ENCODE peak calls at places on chromosome 16, in six cellular contexts. One of them, this sample, is unnamed.

GRCh38 chr16:65122724-65122973 is 786 bp upstream of the CDH11 start:
- DNase-seq in uterus: no peak
- DNase-seq in IMR-90: no peak
- DNase-seq in brain microvascular endothelial cell: no peak
- DNase-seq in A549: no peak
- DNase-seq in fibroblast of mammary gland: no peak
- DNase-seq in this sample: no peak

GRCh38 chr16:4415538-4416199 is 727 bp downstream of the CORO7 start:
- DNase-seq in A549: peak
- DNase-seq in fibroblast of mammary gland: no peak
- DNase-seq in IMR-90: no peak
- DNase-seq in uterus: no peak
- DNase-seq in brain microvascular endothelial cell: no peak
- DNase-seq in this sample: no peak

GRCh38 chr16:88356727-88357199 is 26.0 kb upstream of the ZNF469 start:
- DNase-seq in fibroblast of mammary gland: no peak
- DNase-seq in IMR-90: no peak
- DNase-seq in brain microvascular endothelial cell: no peak
- DNase-seq in A549: no peak
- DNase-seq in uterus: no peak
- DNase-seq in this sample: no peak

GRCh38 chr16:58649707-58650106 is 20.1 kb upstream of the CNOT1 start:
- DNase-seq in uterus: no peak
- DNase-seq in IMR-90: no peak
- DNase-seq in A549: no peak
- DNase-seq in fibroblast of mammary gland: no peak
- DNase-seq in brain microvascular endothelial cell: no peak
- DNase-seq in this sample: no peak

GRCh38 chr16:87702325-87702811 is 63.4 kb downstream of the KLHDC4 start:
- DNase-seq in brain microvascular endothelial cell: peak
- DNase-seq in A549: peak
- DNase-seq in uterus: no peak
- DNase-seq in fibroblast of mammary gland: peak
- DNase-seq in IMR-90: peak
- DNase-seq in this sample: peak

GRCh38 chr16:4690946-4691665 is 2.3 kb upstream of the NUDT16L1 start:
- DNase-seq in uterus: no peak
- DNase-seq in brain microvascular endothelial cell: no peak
- DNase-seq in A549: no peak
- DNase-seq in fibroblast of mammary gland: no peak
- DNase-seq in IMR-90: no peak
- DNase-seq in this sample: no peak

GRCh38 chr16:67415872-67416793 is at the start of gene ZDHHC1:
- DNase-seq in brain microvascular endothelial cell: peak
- DNase-seq in fibroblast of mammary gland: peak
- DNase-seq in IMR-90: peak
- DNase-seq in A549: peak
- DNase-seq in uterus: peak
- DNase-seq in this sample: peak

GRCh38 chr16:14071576-14072271 is 605 bp downstream of the MRTFB start:
- DNase-seq in uterus: no peak
- DNase-seq in A549: peak
- DNase-seq in IMR-90: no peak
- DNase-seq in fibroblast of mammary gland: no peak
- DNase-seq in brain microvascular endothelial cell: no peak
- DNase-seq in this sample: no peak

GRCh38 chr16:57785385-57785784 is 16.9 kb downstream of the KIFC3 start:
- DNase-seq in brain microvascular endothelial cell: no peak
- DNase-seq in fibroblast of mammary gland: no peak
- DNase-seq in uterus: no peak
- DNase-seq in A549: no peak
- DNase-seq in IMR-90: no peak
- DNase-seq in this sample: no peak

GRCh38 chr16:12340151-12340733 is 363.7 kb downstream of the SNX29 start:
- DNase-seq in IMR-90: peak
- DNase-seq in A549: peak
- DNase-seq in fibroblast of mammary gland: peak
- DNase-seq in uterus: no peak
- DNase-seq in brain microvascular endothelial cell: peak
- DNase-seq in this sample: peak

GRCh38 chr16:68257906-68258800 is 6.2 kb upstream of the SLC7A6 start:
- DNase-seq in IMR-90: peak
- DNase-seq in brain microvascular endothelial cell: peak
- DNase-seq in uterus: no peak
- DNase-seq in fibroblast of mammary gland: peak
- DNase-seq in A549: no peak
- DNase-seq in this sample: peak

GRCh38 chr16:88956546-88957455 is 20.2 kb downstream of the CBFA2T3 start:
- DNase-seq in uterus: no peak
- DNase-seq in IMR-90: no peak
- DNase-seq in fibroblast of mammary gland: no peak
- DNase-seq in brain microvascular endothelial cell: no peak
- DNase-seq in A549: no peak
- DNase-seq in this sample: no peak

DNA sequence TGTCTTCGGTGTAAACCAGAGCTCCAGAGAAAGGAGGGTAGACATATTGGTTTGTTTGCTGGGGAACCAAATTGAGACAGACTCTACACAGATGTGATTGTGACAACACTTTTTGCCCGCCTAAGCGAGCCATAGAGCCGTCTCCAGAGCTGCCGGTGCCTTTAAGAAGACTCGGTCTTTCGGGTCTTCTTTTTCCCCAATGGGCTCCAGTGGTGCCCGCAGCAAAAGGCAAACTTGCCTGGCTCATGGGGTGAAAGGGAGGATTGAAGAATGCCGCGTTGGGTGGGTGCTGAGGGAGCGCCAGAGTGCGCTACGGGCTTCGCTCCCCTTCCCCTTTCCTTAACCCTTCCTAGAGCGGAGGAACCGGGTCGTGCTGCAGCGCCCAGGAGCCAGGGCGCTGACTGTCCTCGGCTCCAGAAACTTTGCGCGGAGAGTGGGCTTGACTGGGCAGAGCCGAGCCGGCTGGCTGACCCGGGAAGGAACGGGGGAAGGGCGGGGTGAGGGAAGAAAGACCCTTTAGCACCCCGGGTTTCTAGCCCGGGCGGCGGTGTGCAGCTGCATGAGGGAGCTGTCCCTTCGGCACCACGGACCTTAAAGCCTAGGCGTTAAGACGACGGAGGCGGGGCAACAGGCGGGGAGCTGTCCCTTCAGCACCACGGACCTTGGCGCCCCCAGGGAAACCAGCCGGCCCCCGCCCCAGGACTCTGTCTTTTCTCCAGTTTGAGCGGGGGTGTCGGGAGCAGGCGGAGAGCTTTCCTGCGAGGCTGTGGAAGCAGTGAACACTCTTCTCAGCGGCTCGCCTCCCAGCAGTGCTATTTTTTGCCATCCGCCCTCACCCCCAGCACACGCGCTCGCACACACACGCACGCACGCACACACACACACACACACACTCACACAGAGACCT is at the start of gene CACNG3:
- DNase-seq in IMR-90: peak
- DNase-seq in brain microvascular endothelial cell: peak
- DNase-seq in A549: peak
- DNase-seq in fibroblast of mammary gland: peak
- DNase-seq in uterus: no peak
- DNase-seq in this sample: peak
- H3K4me3 ChIP-seq in IMR-90: no peak
- H3K4me3 ChIP-seq in brain microvascular endothelial cell: no peak
- H3K4me3 ChIP-seq in A549: no peak
- H3K4me3 ChIP-seq in fibroblast of mammary gland: no peak
- H3K4me3 ChIP-seq in uterus: no peak
- H3K4me3 ChIP-seq in this sample: no peak

GRCh38 chr16:70777973-70778406 is 23.0 kb downstream of the VAC14 start:
- DNase-seq in IMR-90: peak
- DNase-seq in brain microvascular endothelial cell: peak
- DNase-seq in A549: peak
- DNase-seq in uterus: no peak
- DNase-seq in fibroblast of mammary gland: peak
- DNase-seq in this sample: peak
- TF ChIP-seq CTCF in IMR-90: no peak
- TF ChIP-seq CTCF in brain microvascular endothelial cell: no peak
- TF ChIP-seq CTCF in A549: no peak
- TF ChIP-seq CTCF in uterus: no peak
- TF ChIP-seq CTCF in fibroblast of mammary gland: no peak
- TF ChIP-seq CTCF in this sample: no peak

GRCh38 chr16:25013049-25013448 is 2.1 kb downstream of the ARHGAP17 start:
- DNase-seq in fibroblast of mammary gland: no peak
- DNase-seq in brain microvascular endothelial cell: no peak
- DNase-seq in A549: no peak
- DNase-seq in IMR-90: no peak
- DNase-seq in uterus: no peak
- DNase-seq in this sample: no peak
- H3K4me3 ChIP-seq in fibroblast of mammary gland: no peak
- H3K4me3 ChIP-seq in brain microvascular endothelial cell: peak
- H3K4me3 ChIP-seq in A549: peak
- H3K4me3 ChIP-seq in IMR-90: peak
- H3K4me3 ChIP-seq in uterus: no peak
- H3K4me3 ChIP-seq in this sample: peak

DNA sequence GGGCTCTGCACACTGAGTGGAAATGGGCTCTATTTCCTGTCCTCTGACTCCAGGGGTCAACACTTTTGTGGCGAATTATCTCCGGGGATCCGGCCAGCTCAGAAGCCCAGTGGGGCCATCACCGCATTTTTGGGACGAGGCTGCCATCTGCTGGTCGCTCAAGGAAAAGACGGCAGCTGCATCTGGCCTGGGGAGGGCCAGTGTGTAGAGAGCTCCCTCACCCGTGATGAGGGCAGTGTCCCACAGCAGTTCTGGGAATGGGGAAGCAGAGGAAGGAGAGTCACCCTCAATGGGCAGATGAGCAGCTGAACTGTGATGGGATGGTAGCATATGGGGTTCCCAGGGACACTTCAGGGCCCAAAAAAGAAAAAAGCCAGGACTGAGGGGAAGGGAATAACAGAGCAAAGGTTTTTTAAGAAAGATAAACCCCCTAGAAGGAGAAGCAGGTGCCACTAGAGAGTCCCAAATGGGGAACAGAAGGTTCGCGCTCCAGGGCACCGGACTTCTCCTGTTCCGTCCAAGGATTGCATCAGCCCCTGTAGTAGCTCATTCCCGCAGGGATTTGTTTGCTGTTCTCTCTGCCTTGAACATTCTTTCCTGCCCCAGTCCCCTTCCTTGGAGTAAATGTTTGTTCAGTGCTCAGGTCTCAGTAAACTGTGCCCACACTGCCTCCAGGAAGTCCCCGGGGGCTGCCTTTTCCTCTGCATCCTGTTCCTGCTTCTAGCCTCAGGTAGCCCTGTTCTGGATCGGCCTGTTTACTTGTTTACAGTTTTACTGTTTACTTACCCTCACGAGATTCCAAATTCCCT is 9.3 kb upstream of the ABCC12 start:
- DNase-seq in brain microvascular endothelial cell: peak
- DNase-seq in IMR-90: peak
- DNase-seq in fibroblast of mammary gland: peak
- DNase-seq in A549: peak
- DNase-seq in uterus: peak
- DNase-seq in this sample: peak
- TF ChIP-seq CTCF in brain microvascular endothelial cell: peak
- TF ChIP-seq CTCF in IMR-90: peak
- TF ChIP-seq CTCF in fibroblast of mammary gland: peak
- TF ChIP-seq CTCF in A549: peak
- TF ChIP-seq CTCF in uterus: peak
- TF ChIP-seq CTCF in this sample: peak

GRCh38 chr16:31360296-31360695 is 5.3 kb downstream of the ITGAX start:
- DNase-seq in IMR-90: no peak
- DNase-seq in uterus: no peak
- DNase-seq in fibroblast of mammary gland: no peak
- DNase-seq in A549: no peak
- DNase-seq in brain microvascular endothelial cell: no peak
- DNase-seq in this sample: no peak
- H3K4me3 ChIP-seq in IMR-90: no peak
- H3K4me3 ChIP-seq in uterus: no peak
- H3K4me3 ChIP-seq in fibroblast of mammary gland: no peak
- H3K4me3 ChIP-seq in A549: no peak
- H3K4me3 ChIP-seq in brain microvascular endothelial cell: no peak
- H3K4me3 ChIP-seq in this sample: no peak

GRCh38 chr16:78505544-78506371 is 406.3 kb downstream of the WWOX start:
- DNase-seq in fibroblast of mammary gland: peak
- DNase-seq in brain microvascular endothelial cell: peak
- DNase-seq in uterus: peak
- DNase-seq in IMR-90: no peak
- DNase-seq in A549: no peak
- DNase-seq in this sample: peak
- TF ChIP-seq CTCF in fibroblast of mammary gland: peak
- TF ChIP-seq CTCF in brain microvascular endothelial cell: peak
- TF ChIP-seq CTCF in uterus: peak
- TF ChIP-seq CTCF in IMR-90: no peak
- TF ChIP-seq CTCF in A549: no peak
- TF ChIP-seq CTCF in this sample: peak

DNA sequence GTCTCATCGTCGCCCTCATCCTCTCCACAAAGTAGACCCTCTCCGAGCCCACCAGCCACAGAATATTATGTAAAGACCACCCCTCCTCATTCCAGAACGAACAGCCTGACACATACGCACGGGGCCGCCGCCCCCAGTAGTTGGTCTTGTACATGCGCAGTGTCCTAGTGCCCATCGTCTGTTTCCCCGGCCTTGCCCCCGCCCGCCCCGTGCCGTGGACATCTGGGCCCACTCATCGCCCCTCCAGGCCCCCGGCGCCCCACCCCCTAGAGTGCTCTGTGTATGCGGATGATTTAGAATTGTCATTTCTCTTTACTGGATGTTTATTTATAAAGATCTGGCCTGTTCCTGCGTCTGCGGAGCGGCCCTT is 475 bp upstream of the AMDHD2 start:
- DNase-seq in brain microvascular endothelial cell: no peak
- DNase-seq in fibroblast of mammary gland: no peak
- DNase-seq in IMR-90: no peak
- DNase-seq in A549: no peak
- DNase-seq in uterus: no peak
- DNase-seq in this sample: no peak
- H3K4me3 ChIP-seq in brain microvascular endothelial cell: peak
- H3K4me3 ChIP-seq in fibroblast of mammary gland: no peak
- H3K4me3 ChIP-seq in IMR-90: no peak
- H3K4me3 ChIP-seq in A549: peak
- H3K4me3 ChIP-seq in uterus: peak
- H3K4me3 ChIP-seq in this sample: peak

GRCh38 chr16:27245276-27246231 is 23.0 kb downstream of the NSMCE1 start:
- DNase-seq in IMR-90: peak
- DNase-seq in fibroblast of mammary gland: peak
- DNase-seq in A549: peak
- DNase-seq in uterus: peak
- DNase-seq in brain microvascular endothelial cell: peak
- DNase-seq in this sample: peak
- TF ChIP-seq CTCF in IMR-90: no peak
- TF ChIP-seq CTCF in fibroblast of mammary gland: no peak
- TF ChIP-seq CTCF in A549: no peak
- TF ChIP-seq CTCF in uterus: peak
- TF ChIP-seq CTCF in brain microvascular endothelial cell: no peak
- TF ChIP-seq CTCF in this sample: no peak